ENCODE peak calls at places on chromosomes 16 and 17, in seven cellular contexts. K is aorta; O is endodermal cell; M is A549; P is ELR; X is stimulated activated CD4-positive, alpha-beta T cell treated with anti-CD3 and anti-CD28 coated beads, Interleukin-12 subunit alpha, Interleukin-12 subunit beta, amount 100 ng/mL, for 4 hours; B is type B pancreatic cell. Y is an unnamed sample.

GRCh38 chr17:57925361-57925990 is 29.7 kb downstream of the CUEDC1 start:
- DNase-seq in K (no peak), O (peak), M (no peak), P (no peak), X (no peak), B (no peak), Y (no peak)

GRCh38 chr16:24917236-24917635 is 71.5 kb downstream of the SLC5A11 start:
- DNase-seq in K (no peak), O (no peak), M (no peak), P (no peak), X (no peak), B (no peak), Y (no peak)

GRCh38 chr17:64779344-64780095 is 117.4 kb upstream of the SMURF2 start:
- DNase-seq in K (no peak), O (peak), M (no peak), P (no peak), X (no peak), B (peak), Y (no peak)

GRCh38 chr17:80260791-80261158 is at the start of gene RNF213:
- DNase-seq in K (peak), O (peak), M (peak), P (peak), X (peak), B (no peak), Y (peak)

GRCh38 chr17:82242698-82242976 is 13.8 kb downstream of the SLC16A3 start:
- DNase-seq in K (no peak), O (no peak), M (no peak), P (no peak), X (no peak), B (no peak), Y (no peak)

GRCh38 chr17:8629371-8630226 is 926 bp downstream of the MYH10 start:
- DNase-seq in K (peak), O (peak), M (peak), P (peak), X (peak), B (no peak), Y (peak)

GRCh38 chr17:73347355-73347754 is 35.6 kb upstream of the CDC42EP4 start:
- DNase-seq in K (peak), O (no peak), M (no peak), P (no peak), X (no peak), B (no peak), Y (no peak)

GRCh38 chr17:71276071-71276470 is 844.7 kb upstream of the SOX9 start:
- DNase-seq in K (no peak), O (no peak), M (no peak), P (no peak), X (no peak), B (no peak), Y (no peak)

GRCh38 chr17:78366109-78366848 is 6.4 kb upstream of the SOCS3 start:
- DNase-seq in K (no peak), O (peak), M (no peak), P (no peak), X (no peak), B (no peak), Y (peak)

GRCh38 chr16:85181739-85182129 is 69.5 kb upstream of the CIBAR2 start:
- DNase-seq in K (no peak), O (no peak), M (no peak), P (no peak), X (no peak), B (no peak), Y (no peak)

GRCh38 chr16:70470927-70471341 is 16.5 kb downstream of the FCSK start:
- DNase-seq in K (no peak), O (peak), M (peak), P (peak), X (no peak), B (no peak), Y (peak)

GRCh38 chr16:70159355-70160348 is 13.9 kb upstream of the CLEC18C start:
- DNase-seq in K (peak), O (no peak), M (no peak), P (no peak), X (no peak), B (peak), Y (no peak)

GRCh38 chr17:75313941-75314550 is 24.8 kb upstream of the SLC25A19 start:
- DNase-seq in K (peak), O (no peak), M (no peak), P (peak), X (no peak), B (no peak), Y (peak)

GRCh38 chr17:74274060-74274702 is at the start of gene DNAI2:
- DNase-seq in K (no peak), O (peak), M (no peak), P (no peak), X (no peak), B (no peak), Y (no peak)

GRCh38 chr16:89332248-89333245 is 115.0 kb downstream of the ZNF778 start:
- DNase-seq in K (no peak), O (no peak), M (no peak), P (no peak), X (no peak), B (no peak), Y (no peak)

GRCh38 chr16:339680-340079 is 12.8 kb downstream of the AXIN1 start:
- DNase-seq in K (no peak), O (no peak), M (no peak), P (no peak), X (no peak), B (no peak), Y (no peak)

GRCh38 chr17:50783905-50784304 is 16.6 kb upstream of the ANKRD40CL start:
- DNase-seq in K (no peak), O (no peak), M (no peak), P (no peak), X (no peak), B (no peak), Y (no peak)

GRCh38 chr17:61219460-61219859 is 180.2 kb upstream of the TBX2 start:
- DNase-seq in K (no peak), O (no peak), M (no peak), P (no peak), X (no peak), B (no peak), Y (peak)

GRCh38 chr17:42428141-42428944 is 5.3 kb upstream of the CAVIN1 start:
- DNase-seq in K (peak), O (peak), M (peak), P (peak), X (no peak), B (no peak), Y (peak)

GRCh38 chr16:89219365-89219764 is 1.9 kb downstream of the ZNF778 start:
- DNase-seq in K (no peak), O (no peak), M (no peak), P (no peak), X (no peak), B (no peak), Y (no peak)

GRCh38 chr17:80430446-80431245 is 15.7 kb downstream of the ENDOV start:
- DNase-seq in K (no peak), O (no peak), M (no peak), P (no peak), X (no peak), B (no peak), Y (no peak)

GRCh38 chr16:89031715-89032659 is 55.0 kb upstream of the CBFA2T3 start:
- DNase-seq in K (peak), O (no peak), M (no peak), P (no peak), X (peak), B (no peak), Y (no peak)

Y was measured in mesenchymal stem cell.